ENCODE peak calls at places on chromosomes 12 and 14, in nine cellular contexts. A, X, Y, M, E, I, G, P and R are unnamed samples.

GRCh38 chr14:92439551-92440344 is 73.8 kb upstream of the RIN3 start:
- DNase-seq in E (no peak), M (no peak), Y (no peak), X (no peak), P (peak), I (no peak), A (peak), G (no peak), R (no peak)

GRCh38 chr14:33120341-33120740 is 181.7 kb downstream of the NPAS3 start:
- DNase-seq in I (no peak), E (no peak), M (no peak), G (no peak), X (no peak), P (no peak), Y (no peak), A (no peak), R (no peak)

GRCh38 chr14:91249841-91250616 is 5.5 kb upstream of the GPR68 start:
- DNase-seq in G (peak), P (peak), Y (peak), M (no peak), A (peak), X (no peak), E (no peak), I (no peak), R (no peak)

GRCh38 chr12:38508246-38508645 is 191.7 kb downstream of the ALG10B start:
- DNase-seq in I (no peak), X (no peak), P (no peak), G (no peak), E (peak), A (no peak), M (no peak), Y (peak), R (no peak)

GRCh38 chr12:115923851-115924250 is 353.6 kb downstream of the MED13L start:
- DNase-seq in G (no peak), A (no peak), Y (no peak), E (no peak), P (no peak), M (no peak), X (no peak), I (no peak), R (no peak)

GRCh38 chr14:25803419-25804018 is 753.6 kb upstream of the STXBP6 start:
- DNase-seq in Y (no peak), X (no peak), I (no peak), A (no peak), P (no peak), E (no peak), M (no peak), G (no peak), R (no peak)

GRCh38 chr14:62117010-62117717 is 354.9 kb downstream of the SNAPC1 start:
- DNase-seq in E (no peak), Y (peak), M (peak), X (peak), G (peak), A (peak), I (peak), P (peak), R (no peak)

GRCh38 chr14:60095781-60096450 is 4.2 kb downstream of the PCNX4 start:
- DNase-seq in I (no peak), E (no peak), X (no peak), G (no peak), P (peak), A (no peak), Y (no peak), M (peak), R (no peak)

GRCh38 chr12:27081668-27082091 is 698 bp downstream of the C12orf71 start:
- DNase-seq in G (no peak), X (no peak), Y (peak), P (no peak), E (no peak), M (no peak), A (no peak), I (no peak), R (no peak)

GRCh38 chr14:88554458-88555286 is at the start of gene PTPN21:
- DNase-seq in Y (peak), M (no peak), X (peak), G (no peak), I (peak), A (peak), P (no peak), E (peak), R (no peak)

GRCh38 chr14:87343641-87344040 is 649.3 kb downstream of the GALC start:
- DNase-seq in E (no peak), Y (no peak), I (no peak), A (no peak), M (no peak), G (no peak), X (no peak), P (no peak), R (no peak)

GRCh38 chr12:6280053-6280469 is 30.4 kb upstream of the PLEKHG6 start:
- DNase-seq in X (no peak), E (peak), G (no peak), I (no peak), Y (no peak), M (peak), P (no peak), A (no peak), R (no peak)

GRCh38 chr12:80509781-80510556 is 65.9 kb downstream of the PTPRQ start:
- DNase-seq in G (no peak), Y (no peak), A (no peak), X (no peak), I (no peak), M (peak), E (no peak), P (no peak), R (no peak)

GRCh38 chr14:96148631-96149030 is 56.0 kb upstream of the BDKRB2 start:
- DNase-seq in E (no peak), P (no peak), A (no peak), X (no peak), M (no peak), I (no peak), G (no peak), Y (no peak), R (no peak)

GRCh38 chr12:57243521-57244305 is 7.3 kb downstream of the STAC3 start:
- DNase-seq in P (peak), Y (peak), M (no peak), X (peak), G (peak), I (peak), A (peak), E (peak), R (no peak)

GRCh38 chr14:28656704-28657255 is 109.8 kb upstream of the FOXG1 start:
- DNase-seq in G (no peak), Y (no peak), X (no peak), E (no peak), I (no peak), A (no peak), M (no peak), P (no peak), R (no peak)

GRCh38 chr14:104342435-104343293 is 204.3 kb downstream of the KIF26A start:
- DNase-seq in E (no peak), P (no peak), A (no peak), G (no peak), X (no peak), I (no peak), M (no peak), Y (peak), R (no peak)

GRCh38 chr12:4775936-4776335 is 55.7 kb downstream of the GALNT8 start:
- DNase-seq in E (no peak), X (no peak), P (no peak), G (no peak), A (no peak), Y (no peak), I (no peak), M (no peak), R (no peak)

GRCh38 chr12:67085699-67086098 is 183.5 kb upstream of the CAND1 start:
- DNase-seq in G (no peak), I (no peak), X (no peak), M (no peak), Y (no peak), E (peak), A (no peak), P (no peak), R (no peak)

GRCh38 chr12:48002773-48003218 is 1.5 kb downstream of the COL2A1 start:
- DNase-seq in A (no peak), I (peak), Y (peak), X (no peak), G (no peak), P (no peak), M (no peak), E (no peak), R (peak)

GRCh38 chr14:74647061-74647833 is 35.2 kb upstream of the LTBP2 start:
- DNase-seq in P (no peak), A (no peak), Y (no peak), M (no peak), X (no peak), G (no peak), E (no peak), I (no peak), R (no peak)

GRCh38 chr14:100981808-100982207 is 78.3 kb upstream of the RTL1 start:
- DNase-seq in G (no peak), A (no peak), M (no peak), I (no peak), P (no peak), Y (no peak), X (no peak), E (no peak), R (no peak)

GRCh38 chr14:105849933-105850626 is 323.7 kb downstream of the TMEM121 start:
- DNase-seq in X (no peak), G (no peak), A (no peak), Y (no peak), P (peak), I (no peak), M (no peak), E (no peak), R (no peak)

GRCh38 chr12:24560867-24561266 is 388.0 kb downstream of the BCAT1 start:
- DNase-seq in I (no peak), A (no peak), X (no peak), M (no peak), G (no peak), E (no peak), P (no peak), Y (peak), R (no peak)

GRCh38 chr12:107287436-107288413 is 194.4 kb upstream of the CRY1 start:
- DNase-seq in Y (no peak), A (no peak), I (no peak), E (peak), X (no peak), M (no peak), G (no peak), P (no peak), R (no peak)

GRCh38 chr12:4041191-4041885 is 168.1 kb upstream of the PARP11 start:
- DNase-seq in A (no peak), E (no peak), X (no peak), Y (no peak), P (no peak), G (no peak), I (no peak), M (no peak), R (no peak)

GRCh38 chr12:21678959-21679358 is 21.3 kb upstream of the LDHB start:
- DNase-seq in Y (no peak), M (no peak), I (no peak), E (no peak), G (no peak), P (no peak), A (no peak), X (no peak), R (no peak)

GRCh38 chr12:3897400-3897910 is 24.3 kb upstream of the PARP11 start:
- DNase-seq in E (no peak), P (no peak), M (no peak), G (no peak), Y (no peak), I (no peak), X (no peak), A (no peak), R (no peak)

GRCh38 chr12:83102499-83102898 is 415.8 kb downstream of the TMTC2 start:
- DNase-seq in Y (no peak), P (no peak), X (no peak), G (no peak), M (no peak), A (no peak), E (no peak), I (no peak), R (no peak)

GRCh38 chr12:115541891-115542361 is 735.6 kb downstream of the MED13L start:
- DNase-seq in I (no peak), M (no peak), E (no peak), X (no peak), G (no peak), A (no peak), Y (no peak), P (no peak), R (no peak)

GRCh38 chr12:52050116-52050770 is 999 bp upstream of the NR4A1 start:
- DNase-seq in G (no peak), A (peak), M (no peak), X (no peak), I (no peak), Y (no peak), E (no peak), P (peak), R (peak)

GRCh38 chr14:68409355-68409754 is 383.5 kb downstream of the ZFP36L1 start:
- DNase-seq in G (no peak), E (no peak), Y (no peak), M (no peak), A (no peak), I (no peak), P (no peak), X (no peak), R (no peak)

GRCh38 chr12:124523071-124523470 is 44.3 kb downstream of the NCOR2 start:
- DNase-seq in P (no peak), I (peak), Y (no peak), X (no peak), G (no peak), A (no peak), E (no peak), M (no peak), R (no peak)

GRCh38 chr12:39393890-39394289 is 49.0 kb downstream of the KIF21A start:
- DNase-seq in E (no peak), I (no peak), A (no peak), G (no peak), Y (peak), X (no peak), P (no peak), M (no peak), R (no peak)

GRCh38 chr14:88271205-88271604 is 51.9 kb downstream of the KCNK10 start:
- DNase-seq in G (no peak), Y (no peak), P (no peak), A (no peak), M (no peak), E (no peak), X (no peak), I (no peak), R (no peak)

GRCh38 chr12:54840293-54840692 is 14.0 kb upstream of the MUCL1 start:
- DNase-seq in M (no peak), E (no peak), A (no peak), P (no peak), I (no peak), X (no peak), G (no peak), Y (no peak), R (no peak)

GRCh38 chr12:49206389-49206788 is 17.5 kb upstream of the TUBA1A start:
- DNase-seq in M (no peak), E (no peak), P (no peak), G (no peak), Y (no peak), A (no peak), I (no peak), X (no peak), R (no peak)

GRCh38 chr14:105313381-105314286 is 914 bp upstream of the PACS2 start:
- DNase-seq in P (peak), M (no peak), X (peak), A (peak), E (no peak), G (no peak), I (peak), Y (peak), R (peak)

GRCh38 chr12:6229823-6230222 is 29.6 kb downstream of the CD9 start:
- DNase-seq in G (no peak), I (peak), E (peak), Y (no peak), X (no peak), P (no peak), M (peak), A (no peak), R (peak)

DNA sequence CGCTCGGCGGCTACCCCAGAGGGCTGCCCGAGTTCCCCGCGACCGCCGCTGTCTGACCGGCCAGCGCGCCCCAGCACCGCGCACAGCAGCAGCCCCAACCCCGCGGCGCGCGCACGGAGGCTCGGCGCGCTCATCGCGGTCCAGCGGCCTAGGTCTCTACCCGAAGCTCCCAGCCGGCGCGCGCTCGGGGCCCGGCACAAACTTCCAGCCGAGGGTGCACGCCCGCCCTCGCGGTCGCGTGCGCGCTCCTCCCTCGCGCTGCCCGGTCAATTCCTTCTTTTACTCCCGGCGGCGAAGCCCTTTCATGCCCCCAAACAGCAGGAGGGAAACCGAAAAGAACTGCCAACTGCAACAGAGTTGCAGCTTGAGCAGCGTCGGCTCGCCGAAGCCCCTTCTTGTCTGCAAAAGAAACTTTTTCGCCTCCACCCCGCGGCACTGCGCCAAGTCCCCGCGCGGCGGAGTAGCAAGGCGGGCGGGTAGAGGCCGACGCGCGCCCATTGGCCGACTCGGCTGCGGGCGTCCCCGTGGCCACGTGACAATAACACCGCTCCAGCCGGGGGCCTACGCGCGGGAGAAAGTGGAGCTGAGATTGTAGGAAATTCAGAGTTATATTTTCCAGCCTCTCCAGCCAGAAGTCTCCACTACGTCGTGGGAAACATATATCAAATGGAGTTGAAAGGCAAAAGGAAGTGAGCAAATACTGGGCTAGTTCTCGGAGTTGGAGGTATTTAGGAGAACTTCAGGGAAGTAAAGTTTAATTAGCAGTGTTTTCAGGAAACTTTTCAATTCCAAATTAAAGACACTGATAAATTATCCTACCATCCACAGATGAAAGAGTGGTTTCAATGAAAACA is at the start of gene LRIG3:
- DNase-seq in E (peak), P (no peak), G (no peak), M (peak), X (peak), I (peak), Y (peak), A (peak), R (no peak)
- TF ChIP-seq CTCF in E (no peak), P (no peak), G (no peak), M (no peak), X (peak), I (no peak), Y (peak), A (peak), R (no peak)

DNA sequence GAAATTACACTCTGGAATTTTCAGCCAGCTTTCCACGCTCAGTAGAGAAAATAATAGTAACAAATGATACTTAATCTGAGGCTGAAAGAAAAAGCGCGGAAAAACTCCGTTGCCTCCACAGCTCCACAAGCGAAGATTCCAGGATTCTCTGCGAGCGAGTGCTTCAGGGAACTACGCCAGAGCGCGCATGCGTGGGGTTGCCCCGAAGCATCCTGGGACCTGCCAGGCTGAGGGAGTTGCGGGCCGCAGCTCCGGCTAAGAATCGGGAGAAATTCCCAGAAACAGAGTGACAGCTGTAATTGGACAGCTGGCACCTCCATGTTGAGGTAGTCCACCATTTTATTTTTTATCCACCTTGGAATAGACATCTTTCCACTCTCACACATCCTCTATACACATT is 12.0 kb upstream of the TTC5 start:
- DNase-seq in I (no peak), E (no peak), G (no peak), X (no peak), P (no peak), M (no peak), Y (no peak), A (no peak), R (no peak)
- TF ChIP-seq CTCF in I (no peak), E (no peak), G (no peak), X (no peak), P (no peak), M (no peak), Y (no peak), A (no peak), R (no peak)

GRCh38 chr12:128675576-128675975 is 148.2 kb downstream of the SLC15A4 start:
- DNase-seq in X (no peak), E (no peak), Y (no peak), P (no peak), A (no peak), M (no peak), I (no peak), G (no peak), R (no peak)
- TF ChIP-seq CTCF in X (no peak), E (no peak), Y (no peak), P (no peak), A (no peak), M (no peak), I (no peak), G (no peak), R (no peak)

DNA sequence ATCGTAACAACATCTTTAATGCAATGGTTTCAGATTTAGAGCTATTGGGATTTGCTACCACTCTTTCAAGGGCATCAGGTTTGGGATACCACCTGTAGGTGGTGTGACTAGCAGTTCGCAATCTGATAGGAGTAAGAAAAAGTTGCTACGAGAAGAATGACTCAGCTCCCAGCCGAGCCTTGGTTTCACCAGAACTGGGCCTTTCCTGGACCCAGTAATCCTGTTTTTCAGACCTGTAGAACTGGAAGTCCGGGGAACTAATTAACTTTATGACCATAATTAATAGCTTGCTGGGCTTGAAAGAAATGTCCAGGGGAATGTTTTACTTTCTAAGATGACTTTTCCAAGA is 770 bp downstream of the ABHD4 start:
- DNase-seq in A (peak), M (no peak), G (no peak), I (no peak), E (peak), X (no peak), Y (peak), P (peak), R (no peak)
- TF ChIP-seq CTCF in A (peak), M (peak), G (no peak), I (no peak), E (no peak), X (peak), Y (peak), P (peak), R (no peak)